ENCODE peak calls at places on chromosomes 6 and 20, in seven cellular contexts. One of them, this sample, is unnamed.

GRCh38 chr6:47144306-47144705 is 102.2 kb upstream of the ADGRF1 start:
- DNase-seq in astrocyte of the cerebellum: no peak
- DNase-seq in body of pancreas: no peak
- DNase-seq in choroid plexus epithelial cell: peak; percentile 95
- DNase-seq in GM10248: no peak
- DNase-seq in glutamatergic neuron: no peak
- DNase-seq in lower lobe of right lung: no peak
- DNase-seq in this sample: no peak

GRCh38 chr6:98324406-98324930 is 509.9 kb upstream of the POU3F2 start:
- DNase-seq in astrocyte of the cerebellum: peak; percentile 39
- DNase-seq in body of pancreas: no peak
- DNase-seq in choroid plexus epithelial cell: no peak
- DNase-seq in GM10248: no peak
- DNase-seq in glutamatergic neuron: no peak
- DNase-seq in lower lobe of right lung: no peak
- DNase-seq in this sample: no peak

GRCh38 chr6:39962831-39963230 is 28.6 kb upstream of the MOCS1 start:
- DNase-seq in astrocyte of the cerebellum: no peak
- DNase-seq in body of pancreas: no peak
- DNase-seq in choroid plexus epithelial cell: peak; percentile 72
- DNase-seq in GM10248: no peak
- DNase-seq in glutamatergic neuron: no peak
- DNase-seq in lower lobe of right lung: no peak
- DNase-seq in this sample: no peak

GRCh38 chr6:145823322-145823944 is 8.8 kb upstream of the FBXO30 start:
- DNase-seq in astrocyte of the cerebellum: no peak
- DNase-seq in body of pancreas: no peak
- DNase-seq in choroid plexus epithelial cell: no peak
- DNase-seq in GM10248: peak; percentile 6
- DNase-seq in glutamatergic neuron: no peak
- DNase-seq in lower lobe of right lung: no peak
- DNase-seq in this sample: no peak

GRCh38 chr6:113067612-113068262 is 720.6 kb downstream of the RFPL4B start:
- DNase-seq in astrocyte of the cerebellum: peak; percentile 32
- DNase-seq in body of pancreas: no peak
- DNase-seq in choroid plexus epithelial cell: peak; percentile 77
- DNase-seq in GM10248: no peak
- DNase-seq in glutamatergic neuron: no peak
- DNase-seq in lower lobe of right lung: no peak
- DNase-seq in this sample: no peak

GRCh38 chr20:34629342-34629741 is 47.5 kb downstream of the PIGU start:
- DNase-seq in astrocyte of the cerebellum: no peak
- DNase-seq in body of pancreas: no peak
- DNase-seq in choroid plexus epithelial cell: no peak
- DNase-seq in GM10248: no peak
- DNase-seq in glutamatergic neuron: no peak
- DNase-seq in lower lobe of right lung: no peak
- DNase-seq in this sample: no peak

GRCh38 chr6:30884521-30885480 is 482 bp downstream of the DDR1 start:
- DNase-seq in astrocyte of the cerebellum: no peak
- DNase-seq in body of pancreas: peak; percentile 46
- DNase-seq in choroid plexus epithelial cell: peak; percentile 59
- DNase-seq in GM10248: peak; percentile 77
- DNase-seq in glutamatergic neuron: peak; percentile 51
- DNase-seq in lower lobe of right lung: no peak
- DNase-seq in this sample: peak; percentile 28

GRCh38 chr6:37981626-37982025 is 162.1 kb downstream of the ZFAND3 start:
- DNase-seq in astrocyte of the cerebellum: no peak
- DNase-seq in body of pancreas: no peak
- DNase-seq in choroid plexus epithelial cell: no peak
- DNase-seq in GM10248: no peak
- DNase-seq in glutamatergic neuron: no peak
- DNase-seq in lower lobe of right lung: no peak
- DNase-seq in this sample: no peak

GRCh38 chr6:2502998-2503674 is 247.6 kb downstream of the MYLK4 start:
- DNase-seq in astrocyte of the cerebellum: no peak
- DNase-seq in body of pancreas: no peak
- DNase-seq in choroid plexus epithelial cell: peak; percentile 65
- DNase-seq in GM10248: no peak
- DNase-seq in glutamatergic neuron: no peak
- DNase-seq in lower lobe of right lung: no peak
- DNase-seq in this sample: no peak

GRCh38 chr20:58690351-58690750 is 2.2 kb upstream of the NPEPL1 start:
- DNase-seq in astrocyte of the cerebellum: no peak
- DNase-seq in body of pancreas: no peak
- DNase-seq in choroid plexus epithelial cell: peak; percentile 45
- DNase-seq in GM10248: no peak
- DNase-seq in glutamatergic neuron: no peak
- DNase-seq in lower lobe of right lung: no peak
- DNase-seq in this sample: no peak

GRCh38 chr20:62470003-62470402 is 5.8 kb downstream of the GATA5 start:
- DNase-seq in astrocyte of the cerebellum: no peak
- DNase-seq in body of pancreas: no peak
- DNase-seq in choroid plexus epithelial cell: no peak
- DNase-seq in GM10248: no peak
- DNase-seq in glutamatergic neuron: no peak
- DNase-seq in lower lobe of right lung: no peak
- DNase-seq in this sample: no peak

GRCh38 chr20:17875106-17875980 is 93.3 kb downstream of the SNX5 start:
- DNase-seq in astrocyte of the cerebellum: peak; percentile 75
- DNase-seq in body of pancreas: peak; percentile 98
- DNase-seq in choroid plexus epithelial cell: peak; percentile 73
- DNase-seq in GM10248: no peak
- DNase-seq in glutamatergic neuron: no peak
- DNase-seq in lower lobe of right lung: peak; percentile 84
- DNase-seq in this sample: no peak

GRCh38 chr6:78701407-78701806 is 165.9 kb upstream of the IRAK1BP1 start:
- DNase-seq in astrocyte of the cerebellum: peak; percentile 12
- DNase-seq in body of pancreas: no peak
- DNase-seq in choroid plexus epithelial cell: peak; percentile 18
- DNase-seq in GM10248: no peak
- DNase-seq in glutamatergic neuron: no peak
- DNase-seq in lower lobe of right lung: no peak
- DNase-seq in this sample: no peak

GRCh38 chr6:44254201-44254956 is 2.9 kb downstream of the SLC35B2 start:
- DNase-seq in astrocyte of the cerebellum: no peak
- DNase-seq in body of pancreas: no peak
- DNase-seq in choroid plexus epithelial cell: no peak
- DNase-seq in GM10248: no peak
- DNase-seq in glutamatergic neuron: no peak
- DNase-seq in lower lobe of right lung: no peak
- DNase-seq in this sample: no peak

GRCh38 chr6:3484946-3485345 is 28.1 kb upstream of the SLC22A23 start:
- DNase-seq in astrocyte of the cerebellum: no peak
- DNase-seq in body of pancreas: no peak
- DNase-seq in choroid plexus epithelial cell: no peak
- DNase-seq in GM10248: no peak
- DNase-seq in glutamatergic neuron: no peak
- DNase-seq in lower lobe of right lung: no peak
- DNase-seq in this sample: no peak

GRCh38 chr6:40735126-40735920 is 148.2 kb upstream of the LRFN2 start:
- DNase-seq in astrocyte of the cerebellum: no peak
- DNase-seq in body of pancreas: no peak
- DNase-seq in choroid plexus epithelial cell: no peak
- DNase-seq in GM10248: no peak
- DNase-seq in glutamatergic neuron: no peak
- DNase-seq in lower lobe of right lung: no peak
- DNase-seq in this sample: no peak

GRCh38 chr6:136788069-136788902 is 4.0 kb downstream of the MAP3K5 start:
- DNase-seq in astrocyte of the cerebellum: peak; percentile 79
- DNase-seq in body of pancreas: no peak
- DNase-seq in choroid plexus epithelial cell: peak; percentile 93
- DNase-seq in GM10248: no peak
- DNase-seq in glutamatergic neuron: no peak
- DNase-seq in lower lobe of right lung: no peak
- DNase-seq in this sample: no peak

GRCh38 chr6:73579851-73580246 is 59.0 kb upstream of the EEF1A1 start:
- DNase-seq in astrocyte of the cerebellum: peak; percentile 93
- DNase-seq in body of pancreas: peak; percentile 58
- DNase-seq in choroid plexus epithelial cell: peak; percentile 94
- DNase-seq in GM10248: no peak
- DNase-seq in glutamatergic neuron: no peak
- DNase-seq in lower lobe of right lung: no peak
- DNase-seq in this sample: no peak

GRCh38 chr20:39298566-39299501 is 336.7 kb downstream of the DHX35 start:
- DNase-seq in astrocyte of the cerebellum: no peak
- DNase-seq in body of pancreas: peak; percentile 20
- DNase-seq in choroid plexus epithelial cell: no peak
- DNase-seq in GM10248: no peak
- DNase-seq in glutamatergic neuron: no peak
- DNase-seq in lower lobe of right lung: no peak
- DNase-seq in this sample: no peak

GRCh38 chr6:168374051-168374502 is 54.5 kb upstream of the DACT2 start:
- DNase-seq in astrocyte of the cerebellum: no peak
- DNase-seq in body of pancreas: no peak
- DNase-seq in choroid plexus epithelial cell: no peak
- DNase-seq in GM10248: no peak
- DNase-seq in glutamatergic neuron: peak; percentile 8
- DNase-seq in lower lobe of right lung: no peak
- DNase-seq in this sample: no peak

GRCh38 chr20:19269737-19270325 is 57.4 kb downstream of the SLC24A3 start:
- DNase-seq in astrocyte of the cerebellum: no peak
- DNase-seq in body of pancreas: no peak
- DNase-seq in choroid plexus epithelial cell: peak; percentile 69
- DNase-seq in GM10248: no peak
- DNase-seq in glutamatergic neuron: no peak
- DNase-seq in lower lobe of right lung: no peak
- DNase-seq in this sample: no peak

GRCh38 chr20:52493177-52493711 is 301.7 kb upstream of the ZFP64 start:
- DNase-seq in astrocyte of the cerebellum: no peak
- DNase-seq in body of pancreas: peak; percentile 3
- DNase-seq in choroid plexus epithelial cell: peak; percentile 9
- DNase-seq in GM10248: no peak
- DNase-seq in glutamatergic neuron: no peak
- DNase-seq in lower lobe of right lung: no peak
- DNase-seq in this sample: no peak

GRCh38 chr6:165988757-165989456 is 178.7 kb downstream of the TBXT start:
- DNase-seq in astrocyte of the cerebellum: no peak
- DNase-seq in body of pancreas: no peak
- DNase-seq in choroid plexus epithelial cell: no peak
- DNase-seq in GM10248: no peak
- DNase-seq in glutamatergic neuron: no peak
- DNase-seq in lower lobe of right lung: no peak
- DNase-seq in this sample: no peak

GRCh38 chr6:7813704-7814103 is 87.8 kb downstream of the BMP6 start:
- DNase-seq in astrocyte of the cerebellum: no peak
- DNase-seq in body of pancreas: no peak
- DNase-seq in choroid plexus epithelial cell: no peak
- DNase-seq in GM10248: no peak
- DNase-seq in glutamatergic neuron: no peak
- DNase-seq in lower lobe of right lung: no peak
- DNase-seq in this sample: no peak
- TF ChIP-seq CTCF in astrocyte of the cerebellum: no peak
- TF ChIP-seq CTCF in body of pancreas: no peak
- TF ChIP-seq CTCF in choroid plexus epithelial cell: no peak
- TF ChIP-seq CTCF in GM10248: no peak
- TF ChIP-seq CTCF in glutamatergic neuron: no peak
- TF ChIP-seq CTCF in lower lobe of right lung: no peak
- TF ChIP-seq CTCF in this sample: no peak

DNA sequence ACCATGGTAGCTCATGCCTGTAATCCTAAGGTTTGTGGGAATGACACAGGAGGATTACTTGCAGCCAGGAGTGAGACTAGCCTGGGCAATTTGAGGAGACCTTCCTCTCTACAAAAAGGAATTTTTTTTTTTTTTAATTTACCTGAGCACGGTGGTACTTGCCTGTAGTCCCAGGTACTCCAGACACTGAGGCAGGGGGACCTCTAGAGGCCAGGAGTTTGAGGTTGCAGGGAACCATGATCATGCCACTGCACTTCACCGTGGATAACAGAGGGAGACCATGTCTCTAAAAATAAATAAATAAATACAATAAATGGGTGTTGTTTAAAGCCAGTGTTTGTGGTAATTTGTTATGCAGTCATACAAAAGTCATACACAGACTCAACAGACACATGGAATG is 2.4 kb upstream of the HLA-F start:
- DNase-seq in astrocyte of the cerebellum: no peak
- DNase-seq in body of pancreas: no peak
- DNase-seq in choroid plexus epithelial cell: no peak
- DNase-seq in GM10248: no peak
- DNase-seq in glutamatergic neuron: no peak
- DNase-seq in lower lobe of right lung: no peak
- DNase-seq in this sample: no peak
- TF ChIP-seq CTCF in astrocyte of the cerebellum: no peak
- TF ChIP-seq CTCF in body of pancreas: no peak
- TF ChIP-seq CTCF in choroid plexus epithelial cell: no peak
- TF ChIP-seq CTCF in GM10248: peak; percentile 51
- TF ChIP-seq CTCF in glutamatergic neuron: no peak
- TF ChIP-seq CTCF in lower lobe of right lung: no peak
- TF ChIP-seq CTCF in this sample: no peak

DNA sequence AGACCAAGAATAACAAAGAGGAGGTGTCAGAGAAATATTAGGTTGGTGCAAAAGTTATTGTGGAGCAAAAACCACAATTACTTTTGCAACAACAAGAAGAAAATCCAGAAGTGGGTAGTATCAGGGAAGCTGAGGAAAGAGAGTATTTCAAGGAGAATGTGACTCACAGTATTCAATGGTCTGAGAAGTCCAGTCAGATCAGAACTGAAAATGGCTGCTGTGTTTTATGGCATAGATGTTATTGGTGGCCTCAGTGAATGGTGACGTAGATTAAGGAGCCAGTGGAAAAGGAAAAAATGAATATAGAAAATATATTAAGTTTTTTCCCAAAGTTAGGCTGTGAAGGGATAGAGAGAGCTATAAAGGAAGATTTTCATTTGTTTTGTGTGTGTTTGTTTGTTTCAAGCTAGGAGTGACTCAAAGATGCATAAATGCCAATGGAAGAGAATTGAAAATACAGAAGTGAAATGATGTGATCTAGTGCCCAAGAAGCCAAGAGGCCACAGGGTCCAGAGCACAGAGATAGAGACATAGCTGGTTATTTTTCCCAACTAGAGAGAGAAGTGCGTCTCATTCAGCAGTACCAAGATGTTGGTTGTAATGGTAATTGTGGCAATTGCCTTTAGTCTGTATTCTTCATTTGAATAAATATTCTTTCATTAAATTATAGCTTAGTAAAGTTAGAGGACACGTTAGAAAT is 112.8 kb downstream of the ADTRP start:
- DNase-seq in astrocyte of the cerebellum: no peak
- DNase-seq in body of pancreas: no peak
- DNase-seq in choroid plexus epithelial cell: no peak
- DNase-seq in GM10248: no peak
- DNase-seq in glutamatergic neuron: no peak
- DNase-seq in lower lobe of right lung: no peak
- DNase-seq in this sample: no peak
- TF ChIP-seq CTCF in astrocyte of the cerebellum: no peak
- TF ChIP-seq CTCF in body of pancreas: no peak
- TF ChIP-seq CTCF in choroid plexus epithelial cell: no peak
- TF ChIP-seq CTCF in GM10248: no peak
- TF ChIP-seq CTCF in glutamatergic neuron: no peak
- TF ChIP-seq CTCF in lower lobe of right lung: no peak
- TF ChIP-seq CTCF in this sample: no peak

GRCh38 chr6:107977283-107977682 is 19.3 kb upstream of the SEC63 start:
- DNase-seq in astrocyte of the cerebellum: no peak
- DNase-seq in body of pancreas: no peak
- DNase-seq in choroid plexus epithelial cell: peak; percentile 66
- DNase-seq in GM10248: no peak
- DNase-seq in glutamatergic neuron: no peak
- DNase-seq in lower lobe of right lung: no peak
- DNase-seq in this sample: peak; percentile 10
- TF ChIP-seq CTCF in astrocyte of the cerebellum: peak; percentile 32
- TF ChIP-seq CTCF in body of pancreas: peak; percentile 48
- TF ChIP-seq CTCF in choroid plexus epithelial cell: peak; percentile 55
- TF ChIP-seq CTCF in GM10248: no peak
- TF ChIP-seq CTCF in glutamatergic neuron: peak; percentile 52
- TF ChIP-seq CTCF in lower lobe of right lung: peak; percentile 28
- TF ChIP-seq CTCF in this sample: peak; percentile 68

GRCh38 chr6:13378669-13379590 is 50.6 kb upstream of the TBC1D7 start:
- DNase-seq in astrocyte of the cerebellum: no peak
- DNase-seq in body of pancreas: peak; percentile 72
- DNase-seq in choroid plexus epithelial cell: no peak
- DNase-seq in GM10248: no peak
- DNase-seq in glutamatergic neuron: no peak
- DNase-seq in lower lobe of right lung: no peak
- DNase-seq in this sample: no peak
- TF ChIP-seq CTCF in astrocyte of the cerebellum: no peak
- TF ChIP-seq CTCF in body of pancreas: no peak
- TF ChIP-seq CTCF in choroid plexus epithelial cell: no peak
- TF ChIP-seq CTCF in GM10248: no peak
- TF ChIP-seq CTCF in glutamatergic neuron: no peak
- TF ChIP-seq CTCF in lower lobe of right lung: no peak
- TF ChIP-seq CTCF in this sample: no peak

This sample was measured in neural crest cell.